ENCODE peak calls at places on chromosomes 16 and 17, in six cellular contexts. T, R, L, F, Z and Y are unnamed samples. For H3K36me3, the result is how much of the 10 kb centered on the place peaks cover.

GRCh38 chr17:27340990-27341595 is 47.2 kb downstream of the WSB1 start:
- DNase-seq in Z (no peak), F (no peak), L (no peak), R (no peak), T (no peak), Y (no peak)

GRCh38 chr16:78742501-78743283 is 643.2 kb downstream of the WWOX start:
- DNase-seq in T (peak), R (peak), Z (peak), L (no peak), F (no peak), Y (no peak)

GRCh38 chr17:2025220-2025621 is at the start of gene RTN4RL1:
- DNase-seq in F (no peak), L (peak), Z (peak), R (no peak), T (no peak), Y (peak)

GRCh38 chr17:13833921-13834320 is 232.2 kb upstream of the HS3ST3A1 start:
- DNase-seq in R (no peak), F (no peak), Z (no peak), T (no peak), L (no peak), Y (no peak)

GRCh38 chr17:5705081-5705875 is 121.0 kb upstream of the NLRP1 start:
- DNase-seq in R (no peak), T (no peak), Z (no peak), L (peak), F (no peak), Y (peak)

GRCh38 chr17:75891605-75892555 is 4.9 kb downstream of the TRIM65 start:
- DNase-seq in Z (no peak), R (no peak), T (no peak), L (no peak), F (peak), Y (peak)

GRCh38 chr17:75488693-75489510 is 26.4 kb downstream of the CASKIN2 start:
- DNase-seq in T (no peak), L (peak), R (no peak), F (no peak), Z (no peak), Y (no peak)

GRCh38 chr17:45341389-45342158 is 24.8 kb upstream of the MAP3K14 start:
- DNase-seq in Z (no peak), R (no peak), T (peak), L (peak), F (peak), Y (peak)

GRCh38 chr17:74529243-74529642 is 2.0 kb downstream of the CD300LB start:
- DNase-seq in R (no peak), Z (no peak), F (no peak), T (no peak), L (no peak), Y (no peak)

DNA sequence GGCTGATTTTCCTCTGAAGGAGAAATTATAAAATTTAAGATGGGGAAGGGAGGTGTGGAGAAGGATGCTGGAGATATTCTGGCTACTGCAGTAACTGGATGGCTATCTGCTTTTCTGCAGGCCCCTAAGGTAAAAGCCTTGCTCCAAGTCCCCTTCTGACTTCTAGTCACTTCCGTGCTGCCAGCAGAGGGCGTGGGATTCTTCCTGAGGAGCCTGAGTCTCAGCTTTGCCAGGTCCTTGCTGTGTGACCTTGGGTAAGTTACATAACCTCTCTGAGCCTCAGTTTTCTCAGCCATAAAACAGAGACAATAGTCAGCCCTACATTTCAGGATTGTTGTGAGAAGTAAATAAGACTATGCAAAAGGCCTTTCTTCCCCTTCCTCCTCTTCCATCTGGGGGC is 24.3 kb upstream of the TMEM220 start:
- DNase-seq in T (peak), F (peak), Z (no peak), R (no peak), L (peak), Y (peak)
- TF ChIP-seq CTCF in T (peak), F (peak), Z (no peak), R (peak), L (peak), Y (peak)

GRCh38 chr17:77512062-77512946 is 371.5 kb downstream of the SEC14L1 start:
- DNase-seq in T (no peak), R (no peak), Z (no peak), L (no peak), F (peak), Y (peak)
- H3K36me3 ChIP-seq in T (under half), R (under half), Z (under half), L (under half), F (under half), Y (under half)

GRCh38 chr17:49457564-49458535 is 37.2 kb upstream of the NGFR start:
- DNase-seq in R (no peak), T (no peak), Z (no peak), L (no peak), F (no peak), Y (no peak)

GRCh38 chr17:49461580-49461979 is 33.5 kb upstream of the NGFR start:
- DNase-seq in F (no peak), T (no peak), Z (no peak), L (no peak), R (no peak), Y (no peak)

GRCh38 chr17:49456172-49456965 is 38.7 kb upstream of the NGFR start:
- DNase-seq in T (peak), L (no peak), Z (no peak), F (no peak), R (no peak), Y (no peak)

GRCh38 chr17:49460401-49460800 is 34.7 kb upstream of the NGFR start:
- DNase-seq in Z (no peak), L (no peak), F (no peak), T (no peak), R (no peak), Y (no peak)

GRCh38 chr17:49459401-49459984 is 35.6 kb upstream of the NGFR start:
- DNase-seq in R (no peak), F (peak), T (no peak), Z (no peak), L (no peak), Y (no peak)
- TF ChIP-seq CTCF in R (no peak), F (no peak), T (no peak), Z (no peak), L (no peak), Y (no peak)

GRCh38 chr16:6209355-6209930 is 1111.8 kb upstream of the EEF2KMT start:
- DNase-seq in T (no peak), F (no peak), Z (no peak), R (no peak), L (no peak), Y (peak)

GRCh38 chr16:6207124-6207523 is 1109.5 kb upstream of the EEF2KMT start:
- DNase-seq in F (no peak), R (no peak), T (no peak), Z (no peak), L (no peak), Y (no peak)

GRCh38 chr16:6206080-6206479 is 1108.5 kb upstream of the EEF2KMT start:
- DNase-seq in R (no peak), T (no peak), L (no peak), Z (no peak), F (no peak), Y (no peak)

GRCh38 chr16:6204941-6205340 is 1107.3 kb upstream of the EEF2KMT start:
- DNase-seq in Z (no peak), T (no peak), R (no peak), L (peak), F (no peak), Y (no peak)
- H3K36me3 ChIP-seq in Z (under half), T (under half), R (under half), L (under half), F (under half), Y (under half)

GRCh38 chr16:86520317-86521210 is 10.2 kb downstream of the FOXF1 start:
- DNase-seq in F (no peak), L (no peak), R (no peak), T (no peak), Z (no peak), Y (no peak)
- TF ChIP-seq CTCF in F (no peak), L (no peak), R (no peak), T (no peak), Z (peak), Y (no peak)

GRCh38 chr16:27539636-27540035 is 10.1 kb downstream of the GTF3C1 start:
- DNase-seq in Z (no peak), T (no peak), F (no peak), L (no peak), R (no peak), Y (no peak)
- H3K36me3 ChIP-seq in Z (half or more), T (half or more), F (half or more), L (half or more), R (under half), Y (half or more)

DNA sequence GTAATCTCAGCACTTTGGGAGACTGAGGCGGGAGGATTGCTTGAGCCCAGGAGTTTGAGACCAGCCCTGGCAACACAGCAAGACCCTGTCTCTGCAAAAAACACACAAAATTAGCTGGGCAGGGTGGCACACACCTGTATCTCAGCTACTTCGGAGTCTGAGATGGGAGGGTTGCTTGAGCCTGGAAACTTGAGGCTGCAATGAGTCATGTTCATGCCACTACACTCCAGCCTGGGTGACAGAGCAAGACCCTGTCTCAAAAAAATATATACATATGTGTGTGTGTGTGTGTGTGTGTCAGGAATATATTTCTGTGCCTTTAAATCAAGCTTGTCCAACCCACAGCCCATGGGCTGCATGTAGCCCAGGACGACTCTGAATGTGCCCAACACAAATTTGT is 55.2 kb downstream of the CRISPLD2 start:
- DNase-seq in T (no peak), R (no peak), F (no peak), Z (no peak), L (no peak), Y (no peak)
- TF ChIP-seq CTCF in T (no peak), R (no peak), F (no peak), Z (no peak), L (no peak), Y (no peak)

GRCh38 chr16:11084484-11085024 is 140.2 kb downstream of the CLEC16A start:
- DNase-seq in T (peak), R (no peak), Z (no peak), F (peak), L (no peak), Y (no peak)

GRCh38 chr16:11087691-11088431 is 143.5 kb downstream of the CLEC16A start:
- DNase-seq in F (no peak), T (no peak), Z (no peak), R (no peak), L (no peak), Y (no peak)

GRCh38 chr16:11082108-11082859 is 137.9 kb downstream of the CLEC16A start:
- DNase-seq in R (no peak), Z (no peak), L (no peak), F (no peak), T (no peak), Y (no peak)

GRCh38 chr16:11082860-11083388 is 138.6 kb downstream of the CLEC16A start:
- DNase-seq in L (no peak), T (no peak), F (no peak), Z (no peak), R (no peak), Y (no peak)

DNA sequence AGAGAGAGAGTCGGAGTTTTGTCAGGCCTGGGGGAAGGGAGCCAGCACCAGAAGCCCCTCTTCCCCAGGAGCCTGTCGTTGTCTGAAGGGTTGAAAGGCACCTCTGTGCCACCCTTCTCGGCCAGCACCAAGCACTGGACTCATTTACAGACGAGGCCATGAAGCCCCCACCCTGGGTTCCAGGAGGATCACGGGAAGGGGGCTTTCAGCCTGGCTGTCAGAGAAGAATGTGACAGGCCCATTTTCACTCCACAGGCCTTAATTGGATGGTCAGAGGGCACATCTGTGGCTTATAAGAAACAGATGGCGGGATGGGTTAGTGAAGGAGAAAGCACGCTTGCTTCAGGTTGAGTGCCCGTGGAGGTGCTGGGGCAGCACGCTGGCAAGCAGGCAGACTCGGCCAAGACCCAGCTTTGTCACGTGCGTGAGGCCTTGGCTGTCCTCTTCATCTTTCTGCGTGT is 140.7 kb downstream of the CLEC16A start:
- DNase-seq in R (no peak), T (no peak), Z (no peak), L (peak), F (no peak), Y (peak)
- H3K36me3 ChIP-seq in R (under half), T (under half), Z (under half), L (under half), F (under half), Y (under half)